ENCODE peak calls at places on chromosomes 12 and 14, in eight cellular contexts. One of them, this sample, is unnamed.

GRCh38 chr12:118035194-118036041 is 18.9 kb downstream of the RFC5 start:
- DNase-seq in tibial nerve: no peak
- DNase-seq in HCT116: no peak
- DNase-seq in body of pancreas: no peak
- DNase-seq in right lobe of liver: no peak
- DNase-seq in adrenal gland: no peak
- DNase-seq in ovary: no peak
- DNase-seq in transverse colon: peak
- DNase-seq in this sample: no peak

GRCh38 chr12:1629338-1630080 is 478 bp downstream of the WNT5B start:
- DNase-seq in ovary: no peak
- DNase-seq in HCT116: no peak
- DNase-seq in body of pancreas: peak
- DNase-seq in adrenal gland: no peak
- DNase-seq in transverse colon: peak
- DNase-seq in tibial nerve: no peak
- DNase-seq in right lobe of liver: no peak
- DNase-seq in this sample: no peak

GRCh38 chr12:121893901-121894540 is 5.4 kb downstream of the PSMD9 start:
- DNase-seq in adrenal gland: peak
- DNase-seq in HCT116: no peak
- DNase-seq in body of pancreas: peak
- DNase-seq in tibial nerve: no peak
- DNase-seq in transverse colon: no peak
- DNase-seq in ovary: peak
- DNase-seq in right lobe of liver: no peak
- DNase-seq in this sample: no peak

GRCh38 chr12:72057330-72057911 is 118.8 kb downstream of the TPH2 start:
- DNase-seq in ovary: no peak
- DNase-seq in adrenal gland: no peak
- DNase-seq in HCT116: no peak
- DNase-seq in transverse colon: no peak
- DNase-seq in right lobe of liver: no peak
- DNase-seq in tibial nerve: no peak
- DNase-seq in body of pancreas: no peak
- DNase-seq in this sample: no peak

GRCh38 chr12:131021142-131021541 is 67.4 kb downstream of the ADGRD1 start:
- DNase-seq in transverse colon: no peak
- DNase-seq in body of pancreas: no peak
- DNase-seq in tibial nerve: no peak
- DNase-seq in right lobe of liver: no peak
- DNase-seq in adrenal gland: no peak
- DNase-seq in HCT116: no peak
- DNase-seq in ovary: no peak
- DNase-seq in this sample: no peak

GRCh38 chr12:79127268-79127895 is 262.8 kb downstream of the SYT1 start:
- DNase-seq in adrenal gland: no peak
- DNase-seq in transverse colon: no peak
- DNase-seq in right lobe of liver: no peak
- DNase-seq in body of pancreas: no peak
- DNase-seq in tibial nerve: no peak
- DNase-seq in ovary: no peak
- DNase-seq in HCT116: no peak
- DNase-seq in this sample: no peak

GRCh38 chr12:110960795-110961194 is 40.4 kb upstream of the MYL2 start:
- DNase-seq in adrenal gland: no peak
- DNase-seq in tibial nerve: no peak
- DNase-seq in body of pancreas: no peak
- DNase-seq in HCT116: no peak
- DNase-seq in ovary: no peak
- DNase-seq in right lobe of liver: no peak
- DNase-seq in transverse colon: no peak
- DNase-seq in this sample: no peak

GRCh38 chr14:53004976-53005375 is 54.1 kb upstream of the FERMT2 start:
- DNase-seq in adrenal gland: no peak
- DNase-seq in transverse colon: no peak
- DNase-seq in tibial nerve: no peak
- DNase-seq in right lobe of liver: no peak
- DNase-seq in HCT116: no peak
- DNase-seq in ovary: no peak
- DNase-seq in body of pancreas: no peak
- DNase-seq in this sample: no peak

GRCh38 chr14:22845821-22846625 is 9.6 kb downstream of the MMP14 start:
- DNase-seq in right lobe of liver: peak
- DNase-seq in HCT116: no peak
- DNase-seq in tibial nerve: no peak
- DNase-seq in body of pancreas: no peak
- DNase-seq in ovary: no peak
- DNase-seq in transverse colon: no peak
- DNase-seq in adrenal gland: no peak
- DNase-seq in this sample: no peak

GRCh38 chr12:117190210-117190781 is at the start of gene FBXO21:
- DNase-seq in ovary: peak
- DNase-seq in body of pancreas: peak
- DNase-seq in tibial nerve: peak
- DNase-seq in transverse colon: peak
- DNase-seq in HCT116: peak
- DNase-seq in adrenal gland: peak
- DNase-seq in right lobe of liver: peak
- DNase-seq in this sample: peak

GRCh38 chr14:36520601-36521525 is 831 bp upstream of the NKX2-1 start:
- DNase-seq in right lobe of liver: no peak
- DNase-seq in HCT116: peak
- DNase-seq in adrenal gland: no peak
- DNase-seq in ovary: no peak
- DNase-seq in tibial nerve: no peak
- DNase-seq in transverse colon: peak
- DNase-seq in body of pancreas: peak
- DNase-seq in this sample: no peak

DNA sequence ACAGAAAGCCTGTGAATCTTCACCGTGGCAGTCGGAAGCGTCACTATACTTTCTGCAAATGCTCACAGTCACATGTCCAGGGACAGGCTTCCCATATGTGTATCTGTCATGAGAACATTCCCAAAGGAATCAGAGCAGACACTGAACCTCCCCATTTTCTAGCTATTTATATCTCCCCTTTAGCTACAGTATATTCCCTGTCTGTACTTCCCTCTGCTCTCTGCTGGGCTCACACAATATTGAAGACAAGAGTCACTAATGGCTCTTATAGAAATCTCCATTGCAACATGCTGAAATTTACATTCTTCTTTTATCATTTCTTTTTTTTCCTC is 8.2 kb downstream of the A2M start:
- DNase-seq in body of pancreas: no peak
- DNase-seq in HCT116: no peak
- DNase-seq in adrenal gland: no peak
- DNase-seq in right lobe of liver: no peak
- DNase-seq in ovary: no peak
- DNase-seq in transverse colon: no peak
- DNase-seq in tibial nerve: no peak
- DNase-seq in this sample: no peak
- TF ChIP-seq POLR2A in body of pancreas: no peak
- TF ChIP-seq POLR2A in HCT116: no peak
- TF ChIP-seq POLR2A in adrenal gland: no peak
- TF ChIP-seq POLR2A in right lobe of liver: peak
- TF ChIP-seq POLR2A in ovary: no peak
- TF ChIP-seq POLR2A in transverse colon: no peak
- TF ChIP-seq POLR2A in tibial nerve: no peak
- TF ChIP-seq POLR2A in this sample: no peak

DNA sequence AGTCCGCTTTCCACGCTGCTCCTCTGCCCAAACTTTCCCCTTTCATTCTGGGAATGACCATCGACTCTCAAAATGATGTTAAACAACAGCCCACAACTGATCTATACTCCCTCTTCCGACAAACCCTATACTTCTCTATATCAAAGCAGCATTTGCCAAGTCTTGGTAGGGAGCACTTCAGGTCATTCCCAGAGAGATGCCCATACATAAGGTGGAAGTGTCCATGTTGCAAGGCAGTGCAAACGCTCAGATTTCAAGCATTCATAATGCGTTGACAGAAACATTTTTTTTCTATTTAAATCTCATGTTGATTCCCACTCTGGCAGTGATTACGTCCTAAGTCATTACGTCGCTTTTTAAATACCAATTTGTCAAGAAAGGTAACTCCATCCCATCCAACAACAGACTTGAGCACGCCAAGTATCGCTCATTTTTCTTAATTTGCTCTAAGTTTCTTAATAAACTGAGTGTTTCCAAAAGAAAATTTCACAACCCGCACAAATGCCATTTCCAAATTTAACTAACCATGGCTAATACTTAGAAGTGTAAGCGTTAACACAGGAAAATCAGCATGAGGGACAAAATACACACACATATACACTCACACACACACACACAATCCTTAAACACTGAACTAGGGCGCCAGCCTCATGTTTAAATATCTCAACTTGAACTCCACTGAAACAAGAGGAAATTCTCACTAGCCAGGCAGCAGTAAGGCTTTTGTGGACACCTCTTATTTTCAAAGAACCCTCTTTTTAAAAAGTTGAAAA is 1.1 kb downstream of the GXYLT1 start:
- DNase-seq in transverse colon: no peak
- DNase-seq in right lobe of liver: no peak
- DNase-seq in body of pancreas: peak
- DNase-seq in adrenal gland: no peak
- DNase-seq in tibial nerve: no peak
- DNase-seq in ovary: no peak
- DNase-seq in HCT116: no peak
- DNase-seq in this sample: no peak
- H3K27ac ChIP-seq in transverse colon: peak
- H3K27ac ChIP-seq in right lobe of liver: peak
- H3K27ac ChIP-seq in body of pancreas: peak
- H3K27ac ChIP-seq in adrenal gland: peak
- H3K27ac ChIP-seq in tibial nerve: peak
- H3K27ac ChIP-seq in ovary: peak
- H3K27ac ChIP-seq in HCT116: peak
- H3K27ac ChIP-seq in this sample: peak

DNA sequence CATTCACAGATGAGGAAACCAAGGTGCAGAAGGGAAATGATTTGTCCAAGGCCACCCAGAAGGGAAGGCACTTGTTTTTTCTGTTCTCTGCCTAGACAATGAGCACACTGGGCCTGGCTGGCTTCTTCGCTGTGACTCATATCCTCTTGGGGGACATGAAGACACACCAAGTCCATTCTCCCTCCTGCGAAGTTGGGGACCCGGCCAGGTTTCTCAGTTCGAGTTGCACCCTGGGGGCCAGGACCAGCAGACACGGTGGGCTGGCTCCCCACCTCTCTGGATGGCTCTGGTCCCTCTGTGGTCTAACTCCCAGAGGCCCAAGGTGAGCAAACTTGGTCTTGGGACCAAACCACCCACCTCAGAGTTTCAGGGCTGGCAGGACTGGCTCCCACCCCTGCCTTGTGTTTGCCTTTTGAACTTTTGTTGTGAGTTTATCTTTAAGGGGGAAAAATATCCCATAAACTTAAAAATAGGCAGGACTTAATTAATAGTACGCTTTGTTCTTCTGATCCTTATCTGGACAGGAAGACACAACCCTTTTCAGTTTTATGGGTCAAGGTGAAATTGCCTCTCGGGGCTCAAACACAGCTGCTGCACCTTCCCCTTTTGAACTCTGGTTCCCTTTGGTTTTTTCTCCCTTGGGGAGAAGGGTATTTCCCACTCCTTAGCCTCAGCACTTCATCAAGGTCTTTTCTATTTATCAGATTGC is 9.0 kb upstream of the MLEC start:
- DNase-seq in transverse colon: no peak
- DNase-seq in tibial nerve: no peak
- DNase-seq in right lobe of liver: no peak
- DNase-seq in adrenal gland: peak
- DNase-seq in body of pancreas: no peak
- DNase-seq in ovary: no peak
- DNase-seq in HCT116: no peak
- DNase-seq in this sample: peak
- TF ChIP-seq POLR2A in transverse colon: no peak
- TF ChIP-seq POLR2A in tibial nerve: no peak
- TF ChIP-seq POLR2A in right lobe of liver: no peak
- TF ChIP-seq POLR2A in adrenal gland: no peak
- TF ChIP-seq POLR2A in body of pancreas: no peak
- TF ChIP-seq POLR2A in ovary: no peak
- TF ChIP-seq POLR2A in HCT116: no peak
- TF ChIP-seq POLR2A in this sample: no peak

GRCh38 chr14:34059037-34059924 is 108.4 kb upstream of the EGLN3 start:
- DNase-seq in tibial nerve: no peak
- DNase-seq in body of pancreas: no peak
- DNase-seq in adrenal gland: no peak
- DNase-seq in transverse colon: no peak
- DNase-seq in right lobe of liver: no peak
- DNase-seq in ovary: no peak
- DNase-seq in HCT116: no peak
- DNase-seq in this sample: no peak

GRCh38 chr14:34060747-34061050 is 109.8 kb upstream of the EGLN3 start:
- DNase-seq in tibial nerve: no peak
- DNase-seq in transverse colon: no peak
- DNase-seq in body of pancreas: no peak
- DNase-seq in adrenal gland: no peak
- DNase-seq in HCT116: no peak
- DNase-seq in right lobe of liver: no peak
- DNase-seq in ovary: no peak
- DNase-seq in this sample: no peak

GRCh38 chr14:34058510-34058909 is 107.6 kb upstream of the EGLN3 start:
- DNase-seq in body of pancreas: no peak
- DNase-seq in tibial nerve: no peak
- DNase-seq in right lobe of liver: no peak
- DNase-seq in ovary: no peak
- DNase-seq in adrenal gland: no peak
- DNase-seq in HCT116: no peak
- DNase-seq in transverse colon: no peak
- DNase-seq in this sample: no peak

GRCh38 chr14:34062353-34062973 is 111.6 kb upstream of the EGLN3 start:
- DNase-seq in adrenal gland: no peak
- DNase-seq in right lobe of liver: no peak
- DNase-seq in ovary: no peak
- DNase-seq in tibial nerve: no peak
- DNase-seq in HCT116: no peak
- DNase-seq in body of pancreas: no peak
- DNase-seq in transverse colon: no peak
- DNase-seq in this sample: no peak

DNA sequence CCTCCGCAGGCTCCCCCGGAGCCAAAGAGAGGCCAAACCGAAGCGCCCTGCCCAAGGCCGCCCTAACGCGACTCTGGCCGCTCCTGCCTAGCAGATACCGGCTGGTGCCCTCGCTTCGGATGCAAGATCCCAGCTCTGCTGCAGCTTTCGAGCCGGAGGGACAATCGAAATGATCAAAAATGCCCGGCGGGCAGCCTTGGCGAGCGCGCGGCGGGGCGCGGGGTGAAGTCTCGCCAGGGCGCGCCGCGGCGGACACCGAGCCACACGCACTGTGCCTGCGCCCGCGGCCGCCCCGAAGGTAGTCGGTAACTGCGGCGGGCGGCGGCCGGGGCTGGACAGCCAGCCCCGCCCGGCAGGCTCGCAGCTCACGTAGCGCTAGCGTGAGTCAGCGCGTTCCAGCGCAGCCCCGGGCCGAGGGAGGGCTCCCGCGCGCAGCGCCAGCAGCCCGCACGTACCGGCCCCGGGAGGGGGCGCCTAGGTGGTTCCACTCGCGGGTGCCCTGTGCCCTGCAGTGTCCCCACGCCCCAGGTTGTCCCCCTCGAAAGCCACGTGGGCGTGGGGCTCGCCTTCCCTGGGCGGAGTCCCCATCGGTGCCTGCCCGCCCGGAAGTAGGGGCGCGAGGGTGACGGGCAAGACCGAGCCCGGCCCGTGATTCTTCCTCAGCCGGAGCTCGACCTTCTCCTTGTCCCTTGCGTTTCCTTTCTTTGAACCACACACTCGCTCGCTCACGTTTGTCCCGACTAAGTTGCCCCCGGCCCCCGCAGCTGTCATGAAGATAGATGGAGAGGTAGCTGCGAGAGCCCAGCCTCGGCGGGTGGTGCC is 109.3 kb upstream of the EGLN3 start:
- DNase-seq in ovary: peak
- DNase-seq in tibial nerve: peak
- DNase-seq in transverse colon: peak
- DNase-seq in HCT116: no peak
- DNase-seq in right lobe of liver: peak
- DNase-seq in body of pancreas: peak
- DNase-seq in adrenal gland: peak
- DNase-seq in this sample: peak
- H3K27ac ChIP-seq in ovary: peak
- H3K27ac ChIP-seq in tibial nerve: peak
- H3K27ac ChIP-seq in transverse colon: peak
- H3K27ac ChIP-seq in HCT116: peak
- H3K27ac ChIP-seq in right lobe of liver: peak
- H3K27ac ChIP-seq in body of pancreas: peak
- H3K27ac ChIP-seq in adrenal gland: peak
- H3K27ac ChIP-seq in this sample: peak